ENCODE peak calls at places on chromosomes 4 and X, in six cellular contexts. T, R, Z, H, Y and K are unnamed samples.
A peak's percentile ranks its signal among the peaks of the same experiment; 100 is the strongest.

GRCh38 chr4:20984011-20984836 is 284.0 kb downstream of the PACRGL start:
- DNase-seq in Y (no peak), T (no peak), Z (peak; percentile 35), R (no peak), H (no peak), K (no peak)

GRCh38 chr4:175394213-175394612 is 417.9 kb downstream of the GPM6A start:
- DNase-seq in R (no peak), T (no peak), Z (no peak), Y (no peak), H (no peak), K (no peak)

GRCh38 chr4:144718958-144719512 is 73.1 kb downstream of the HHIP start:
- DNase-seq in T (no peak), R (no peak), Z (no peak), Y (no peak), H (no peak), K (no peak)

GRCh38 chr4:81337211-81337610 is 122.2 kb upstream of the PRKG2 start:
- DNase-seq in H (no peak), Z (no peak), Y (no peak), R (no peak), T (no peak), K (no peak)

GRCh38 chrX:101659601-101660063 is at the start of gene ARMCX2:
- DNase-seq in H (no peak), Y (peak; percentile 72), T (peak; percentile 52), Z (peak; percentile 73), R (peak; percentile 79), K (peak; percentile 43)

GRCh38 chr4:76881375-76881774 is 16.6 kb downstream of the SOWAHB start:
- DNase-seq in T (no peak), Y (no peak), Z (peak; percentile 62), H (no peak), R (no peak), K (no peak)

GRCh38 chr4:65918217-65918616 is 247.9 kb upstream of the EPHA5 start:
- DNase-seq in Y (no peak), T (no peak), Z (no peak), H (no peak), R (no peak), K (no peak)

GRCh38 chr4:15740764-15741404 is 37.2 kb upstream of the CD38 start:
- DNase-seq in R (no peak), H (no peak), T (no peak), Z (no peak), Y (no peak), K (no peak)

GRCh38 chr4:140609548-140610425 is 41.0 kb upstream of the UCP1 start:
- DNase-seq in Y (peak; percentile 64), Z (peak; percentile 59), T (peak; percentile 39), R (no peak), H (no peak), K (no peak)

GRCh38 chrX:85065512-85066198 is 62.0 kb downstream of the APOOL start:
- DNase-seq in H (no peak), Y (no peak), T (no peak), Z (no peak), R (no peak), K (no peak)

GRCh38 chr4:68498413-68499007 is 51.2 kb downstream of the TMPRSS11E start:
- DNase-seq in Z (peak; percentile 84), T (peak; percentile 15), R (no peak), H (no peak), Y (peak; percentile 75), K (no peak)

DNA sequence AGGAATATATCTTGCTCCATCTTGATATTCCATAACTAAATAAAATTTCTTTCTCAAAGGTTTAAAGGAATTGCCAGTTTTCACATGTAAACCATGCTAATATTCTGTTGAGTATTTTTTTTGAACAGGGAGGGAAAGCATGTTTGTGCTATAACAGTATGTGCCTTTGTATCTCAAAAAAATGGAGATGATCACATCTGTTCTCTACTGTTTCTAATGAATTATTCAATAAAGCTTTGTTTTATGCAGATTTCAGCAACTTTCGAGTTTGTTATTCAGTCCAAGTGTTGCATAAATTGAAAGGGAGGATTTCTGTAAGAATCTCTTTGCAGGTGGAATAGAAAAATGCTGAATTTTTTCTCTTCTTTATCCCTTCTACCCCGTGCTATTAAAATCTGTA is 41.9 kb downstream of the NEIL3 start:
- DNase-seq in R (no peak), T (no peak), Y (no peak), Z (no peak), H (no peak), K (no peak)
- H3K36me3 ChIP-seq in R (no peaks in the 10 kb centered on the region), T (no peaks in the 10 kb centered on the region), Y (no peaks in the 10 kb centered on the region), Z (no peaks in the 10 kb centered on the region), H (no peaks in the 10 kb centered on the region), K (no peaks in the 10 kb centered on the region)

DNA sequence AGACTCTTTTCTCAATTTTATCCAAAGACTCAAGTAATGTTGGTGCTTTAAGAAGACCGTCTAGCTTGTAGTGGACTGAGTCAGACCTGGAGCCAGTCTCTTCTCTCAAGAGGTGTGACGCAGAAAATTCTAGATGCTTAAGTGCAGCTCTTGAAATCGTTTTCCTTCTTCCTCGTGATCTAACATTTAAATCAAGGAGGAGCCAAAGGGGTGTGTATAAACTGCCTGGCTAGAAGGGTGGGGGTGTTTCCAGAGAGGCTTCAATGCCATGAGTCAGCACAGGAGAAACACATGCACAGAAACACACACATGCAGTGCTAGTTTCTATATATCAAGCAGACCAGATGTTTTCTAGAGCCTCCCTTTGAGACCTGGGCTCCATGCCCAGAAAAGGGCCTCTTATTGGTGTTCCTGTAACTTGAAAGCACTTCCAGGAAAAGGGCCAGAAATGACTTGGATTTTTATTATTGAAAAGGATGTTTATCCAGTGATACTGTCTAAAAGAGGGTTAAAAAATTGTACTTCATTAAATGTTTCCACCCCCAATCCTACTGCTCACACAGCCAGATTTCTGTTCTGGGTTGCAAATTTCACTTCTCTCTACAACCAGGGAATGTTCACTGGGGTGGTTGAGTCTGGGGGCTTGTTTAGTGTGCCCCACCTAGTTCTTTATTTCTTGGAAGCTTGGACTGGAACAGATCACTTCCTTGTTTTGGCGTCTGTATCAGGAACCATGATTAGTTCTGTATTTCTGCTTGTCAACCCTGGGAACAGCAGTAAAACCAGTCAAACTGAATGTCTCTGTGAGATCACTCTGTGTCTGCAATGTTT is at the start of gene CLIC2:
- DNase-seq in Z (peak; percentile 52), Y (peak; percentile 78), T (peak; percentile 33), H (peak; percentile 18), R (peak; percentile 54), K (peak; percentile 9)
- H3K4me3 ChIP-seq in Z (no peak within 1 kb of the TSS), Y (no peak within 1 kb of the TSS), T (peak within 1 kb of the TSS; percentile 50), H (peak within 1 kb of the TSS; percentile 27), R (peak within 1 kb of the TSS; percentile 23), K (no peak within 1 kb of the TSS)

GRCh38 chrX:34918091-34918736 is 24.4 kb upstream of the FAM47B start:
- DNase-seq in T (no peak), H (no peak), R (no peak), Y (peak; percentile 35), Z (peak; percentile 25), K (peak; percentile 8)

GRCh38 chrX:34917146-34917545 is 25.4 kb upstream of the FAM47B start:
- DNase-seq in R (no peak), H (no peak), Z (no peak), T (no peak), Y (no peak), K (no peak)

GRCh38 chrX:34915463-34916225 is 27.0 kb upstream of the FAM47B start:
- DNase-seq in Z (peak; percentile 33), Y (no peak), R (no peak), T (no peak), H (no peak), K (no peak)

DNA sequence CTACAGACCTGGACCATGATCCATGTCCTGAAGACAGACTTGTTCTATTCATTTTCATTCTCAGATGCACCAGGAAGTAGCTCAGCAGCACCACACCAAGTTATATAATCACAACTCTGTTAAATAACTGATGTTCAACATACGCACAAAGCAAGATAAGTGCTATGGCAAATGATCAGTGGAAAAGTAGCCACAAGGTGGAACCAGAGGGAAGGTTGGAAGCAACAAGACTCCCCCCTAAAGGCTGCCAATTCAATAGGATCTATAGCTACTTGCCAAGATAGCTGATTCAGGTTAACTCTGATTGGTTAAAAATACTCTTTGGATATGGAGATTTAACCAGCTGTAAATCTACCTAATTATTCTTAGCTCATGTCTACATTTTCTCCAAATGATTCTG is 23.7 kb upstream of the FAM47B start:
- DNase-seq in Z (peak; percentile 66), Y (peak; percentile 67), T (no peak), H (no peak), R (no peak), K (no peak)
- TF ChIP-seq CTCF in Z (peak; percentile 53), Y (peak; percentile 48), T (peak; percentile 38), H (no peak), R (no peak), K (no peak)

DNA sequence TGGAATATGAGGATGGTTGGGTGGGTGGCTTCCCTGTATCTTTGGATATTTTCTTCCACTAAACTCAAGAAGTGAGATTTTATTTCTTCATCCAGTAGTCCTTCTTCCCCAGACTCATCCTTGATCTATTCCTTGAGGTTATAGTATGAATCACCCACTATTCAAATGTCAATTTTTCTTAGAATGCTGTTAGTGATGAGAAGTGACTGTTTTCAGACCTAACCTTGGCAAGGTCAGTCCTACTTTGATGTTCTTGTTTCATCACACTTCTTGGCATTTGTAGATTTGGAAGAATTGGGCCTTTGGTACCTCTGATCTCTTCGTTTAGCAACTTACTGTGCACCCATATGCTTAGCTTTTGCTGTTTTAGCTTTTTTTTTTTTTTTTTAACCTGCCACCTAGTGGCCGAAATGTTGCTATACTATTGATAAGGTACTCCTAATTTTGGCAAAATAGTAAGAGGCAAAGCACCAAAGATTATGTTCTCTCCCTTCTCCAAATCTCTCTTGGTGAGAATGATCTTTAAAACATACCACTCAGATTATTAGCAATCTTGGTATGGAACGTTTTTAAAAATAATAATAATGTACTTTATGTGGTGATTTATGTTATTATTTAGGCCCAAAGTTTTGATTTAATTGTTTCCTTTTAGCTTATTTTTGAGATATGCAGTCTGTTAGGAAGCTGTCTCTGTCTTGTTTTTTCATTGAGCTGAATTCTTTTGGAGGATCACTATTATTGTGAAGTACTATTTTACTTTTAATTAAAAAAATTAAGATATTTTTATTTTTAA is 16.5 kb downstream of the DCK start:
- DNase-seq in R (no peak), H (no peak), Z (peak; percentile 12), T (no peak), Y (peak; percentile 65), K (no peak)
- H3K36me3 ChIP-seq in R (no peaks in the 10 kb centered on the region), H (no peaks in the 10 kb centered on the region), Z (no peaks in the 10 kb centered on the region), T (peaks cover 5% of the 10 kb centered on the region), Y (no peaks in the 10 kb centered on the region), K (peaks cover 7% of the 10 kb centered on the region)

GRCh38 chrX:153769865-153770605 is 6.0 kb downstream of the PLXNB3 start:
- DNase-seq in T (no peak), Z (no peak), Y (no peak), H (no peak), R (no peak), K (no peak)
- H3K4me3 ChIP-seq in T (no peak overlapping the region), Z (no peak overlapping the region), Y (no peak overlapping the region), H (no peak overlapping the region), R (no peak overlapping the region), K (no peak overlapping the region)

GRCh38 chrX:104137496-104137895 is 19.3 kb downstream of the SLC25A53 start:
- DNase-seq in T (no peak), Z (no peak), H (no peak), R (no peak), Y (no peak), K (no peak)

GRCh38 chrX:104135677-104136076 is 21.1 kb downstream of the SLC25A53 start:
- DNase-seq in Y (no peak), R (no peak), Z (no peak), T (no peak), H (no peak), K (no peak)

GRCh38 chrX:104134583-104135261 is 22.1 kb downstream of the SLC25A53 start:
- DNase-seq in Z (no peak), R (no peak), T (no peak), Y (no peak), H (no peak), K (no peak)

GRCh38 chrX:104141087-104141760 is 15.6 kb downstream of the SLC25A53 start:
- DNase-seq in R (no peak), H (no peak), Y (no peak), T (no peak), Z (no peak), K (no peak)

GRCh38 chrX:104136241-104137019 is 20.4 kb downstream of the SLC25A53 start:
- DNase-seq in Z (peak; percentile 94), R (peak; percentile 82), T (peak; percentile 61), Y (peak; percentile 92), H (peak; percentile 14), K (no peak)
- TF ChIP-seq CTCF in Z (peak; percentile 74), R (peak; percentile 64), T (peak; percentile 84), Y (peak; percentile 56), H (peak; percentile 68), K (peak; percentile 75)